ENCODE peak calls at places on chromosomes 13 and 19, in six cellular contexts. One of them, this sample, is unnamed.
A peak's percentile ranks its signal among the peaks of the same experiment; 100 is the strongest.

GRCh38 chr13:97028441-97029299 is 34.4 kb upstream of the OXGR1 start:
- DNase-seq in endodermal cell: peak; percentile 80
- DNase-seq in lower leg skin: peak; percentile 91
- DNase-seq in dorsolateral prefrontal cortex: no peak
- DNase-seq in mucosa of descending colon: peak; percentile 85
- DNase-seq in mammary epithelial cell: peak; percentile 41
- DNase-seq in this sample: peak; percentile 10

GRCh38 chr19:57068921-57069697 is 50.7 kb upstream of the USP29 start:
- DNase-seq in endodermal cell: peak; percentile 66
- DNase-seq in lower leg skin: no peak
- DNase-seq in dorsolateral prefrontal cortex: no peak
- DNase-seq in mucosa of descending colon: peak; percentile 6
- DNase-seq in mammary epithelial cell: no peak
- DNase-seq in this sample: no peak

GRCh38 chr13:76693086-76693485 is 193.1 kb downstream of the KCTD12 start:
- DNase-seq in endodermal cell: no peak
- DNase-seq in lower leg skin: no peak
- DNase-seq in dorsolateral prefrontal cortex: no peak
- DNase-seq in mucosa of descending colon: no peak
- DNase-seq in mammary epithelial cell: no peak
- DNase-seq in this sample: no peak

GRCh38 chr13:107373551-107373950 is 805.6 kb upstream of the ARGLU1 start:
- DNase-seq in endodermal cell: peak; percentile 63
- DNase-seq in lower leg skin: no peak
- DNase-seq in dorsolateral prefrontal cortex: no peak
- DNase-seq in mucosa of descending colon: no peak
- DNase-seq in mammary epithelial cell: peak; percentile 0
- DNase-seq in this sample: no peak

GRCh38 chr19:15280915-15281683 is 48.9 kb upstream of the EPHX3 start:
- DNase-seq in endodermal cell: no peak
- DNase-seq in lower leg skin: peak; percentile 96
- DNase-seq in dorsolateral prefrontal cortex: peak; percentile 80
- DNase-seq in mucosa of descending colon: peak; percentile 62
- DNase-seq in mammary epithelial cell: peak; percentile 72
- DNase-seq in this sample: no peak

GRCh38 chr19:35731353-35731752 is 10.9 kb downstream of the IGFLR1 start:
- DNase-seq in endodermal cell: no peak
- DNase-seq in lower leg skin: no peak
- DNase-seq in dorsolateral prefrontal cortex: no peak
- DNase-seq in mucosa of descending colon: no peak
- DNase-seq in mammary epithelial cell: peak; percentile 16
- DNase-seq in this sample: no peak

GRCh38 chr13:28449826-28450773 is 44.8 kb downstream of the FLT1 start:
- DNase-seq in endodermal cell: no peak
- DNase-seq in lower leg skin: no peak
- DNase-seq in dorsolateral prefrontal cortex: no peak
- DNase-seq in mucosa of descending colon: no peak
- DNase-seq in mammary epithelial cell: no peak
- DNase-seq in this sample: no peak

GRCh38 chr13:70723732-70724131 is 615.5 kb upstream of the KLHL1 start:
- DNase-seq in endodermal cell: no peak
- DNase-seq in lower leg skin: no peak
- DNase-seq in dorsolateral prefrontal cortex: no peak
- DNase-seq in mucosa of descending colon: no peak
- DNase-seq in mammary epithelial cell: no peak
- DNase-seq in this sample: no peak

GRCh38 chr13:29707876-29708543 is 112.5 kb upstream of the SLC7A1 start:
- DNase-seq in endodermal cell: peak; percentile 91
- DNase-seq in lower leg skin: no peak
- DNase-seq in dorsolateral prefrontal cortex: no peak
- DNase-seq in mucosa of descending colon: peak; percentile 45
- DNase-seq in mammary epithelial cell: peak; percentile 52
- DNase-seq in this sample: no peak

GRCh38 chr19:7874080-7874856 is at the start of gene PRR36:
- DNase-seq in endodermal cell: peak; percentile 95
- DNase-seq in lower leg skin: no peak
- DNase-seq in dorsolateral prefrontal cortex: no peak
- DNase-seq in mucosa of descending colon: no peak
- DNase-seq in mammary epithelial cell: no peak
- DNase-seq in this sample: no peak

GRCh38 chr13:92074658-92075057 is 676.2 kb downstream of the GPC5 start:
- DNase-seq in endodermal cell: peak; percentile 55
- DNase-seq in lower leg skin: no peak
- DNase-seq in dorsolateral prefrontal cortex: no peak
- DNase-seq in mucosa of descending colon: peak; percentile 41
- DNase-seq in mammary epithelial cell: no peak
- DNase-seq in this sample: no peak

GRCh38 chr19:41031926-41032325 is 40.8 kb downstream of the CYP2B6 start:
- DNase-seq in endodermal cell: no peak
- DNase-seq in lower leg skin: no peak
- DNase-seq in dorsolateral prefrontal cortex: no peak
- DNase-seq in mucosa of descending colon: no peak
- DNase-seq in mammary epithelial cell: peak; percentile 29
- DNase-seq in this sample: no peak

GRCh38 chr13:47420012-47420411 is 523.2 kb upstream of the HTR2A start:
- DNase-seq in endodermal cell: no peak
- DNase-seq in lower leg skin: no peak
- DNase-seq in dorsolateral prefrontal cortex: no peak
- DNase-seq in mucosa of descending colon: no peak
- DNase-seq in mammary epithelial cell: no peak
- DNase-seq in this sample: no peak

GRCh38 chr19:19663292-19664120 is at the start of gene ATP13A1:
- DNase-seq in endodermal cell: peak; percentile 98
- DNase-seq in lower leg skin: peak; percentile 99
- DNase-seq in dorsolateral prefrontal cortex: peak; percentile 93
- DNase-seq in mucosa of descending colon: peak; percentile 94
- DNase-seq in mammary epithelial cell: peak; percentile 98
- DNase-seq in this sample: peak; percentile 96

GRCh38 chr13:98313023-98313937 is 136.2 kb upstream of the RNF113B start:
- DNase-seq in endodermal cell: no peak
- DNase-seq in lower leg skin: no peak
- DNase-seq in dorsolateral prefrontal cortex: no peak
- DNase-seq in mucosa of descending colon: peak; percentile 49
- DNase-seq in mammary epithelial cell: no peak
- DNase-seq in this sample: no peak

GRCh38 chr19:43562698-43563241 is 12.6 kb downstream of the XRCC1 start:
- DNase-seq in endodermal cell: no peak
- DNase-seq in lower leg skin: peak; percentile 94
- DNase-seq in dorsolateral prefrontal cortex: peak; percentile 64
- DNase-seq in mucosa of descending colon: peak; percentile 66
- DNase-seq in mammary epithelial cell: peak; percentile 75
- DNase-seq in this sample: peak; percentile 84

GRCh38 chr19:6580313-6580712 is 10.6 kb downstream of the CD70 start:
- DNase-seq in endodermal cell: no peak
- DNase-seq in lower leg skin: no peak
- DNase-seq in dorsolateral prefrontal cortex: no peak
- DNase-seq in mucosa of descending colon: no peak
- DNase-seq in mammary epithelial cell: peak; percentile 89
- DNase-seq in this sample: no peak

GRCh38 chr19:51318687-51319675 is 7.5 kb downstream of the IGLON5 start:
- DNase-seq in endodermal cell: peak; percentile 77
- DNase-seq in lower leg skin: no peak
- DNase-seq in dorsolateral prefrontal cortex: no peak
- DNase-seq in mucosa of descending colon: no peak
- DNase-seq in mammary epithelial cell: no peak
- DNase-seq in this sample: no peak

GRCh38 chr13:112032186-112032835 is 34.6 kb upstream of the SOX1 start:
- DNase-seq in endodermal cell: no peak
- DNase-seq in lower leg skin: no peak
- DNase-seq in dorsolateral prefrontal cortex: no peak
- DNase-seq in mucosa of descending colon: no peak
- DNase-seq in mammary epithelial cell: peak; percentile 20
- DNase-seq in this sample: no peak

GRCh38 chr19:44212865-44213346 is 574 bp downstream of the ZNF227 start:
- DNase-seq in endodermal cell: peak; percentile 51
- DNase-seq in lower leg skin: no peak
- DNase-seq in dorsolateral prefrontal cortex: no peak
- DNase-seq in mucosa of descending colon: no peak
- DNase-seq in mammary epithelial cell: peak; percentile 27
- DNase-seq in this sample: no peak

GRCh38 chr19:43594710-43595604 is 977 bp downstream of the IRGQ start:
- DNase-seq in endodermal cell: peak; percentile 92
- DNase-seq in lower leg skin: peak; percentile 93
- DNase-seq in dorsolateral prefrontal cortex: peak; percentile 26
- DNase-seq in mucosa of descending colon: peak; percentile 66
- DNase-seq in mammary epithelial cell: peak; percentile 59
- DNase-seq in this sample: peak; percentile 84

DNA sequence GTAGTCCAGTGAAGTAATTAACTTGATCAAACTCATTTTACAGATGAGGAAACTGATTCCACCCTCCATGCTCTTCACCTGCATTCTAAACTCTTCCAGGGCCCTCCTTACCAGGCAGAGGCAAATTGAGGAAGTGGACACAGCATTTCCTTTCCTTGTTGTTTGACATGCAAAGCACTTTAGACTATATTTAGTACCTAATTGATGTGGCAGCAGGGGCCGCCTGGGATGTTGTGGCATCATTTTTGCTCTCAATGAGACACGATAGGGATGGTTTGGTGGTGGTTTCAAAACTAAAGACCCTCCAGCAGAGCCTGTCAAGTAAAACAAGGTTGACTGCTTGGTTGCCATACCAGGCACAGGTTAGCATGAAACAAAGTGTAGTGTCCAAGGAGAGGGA is 7.9 kb downstream of the SIPA1L3 start:
- DNase-seq in endodermal cell: no peak
- DNase-seq in lower leg skin: no peak
- DNase-seq in dorsolateral prefrontal cortex: no peak
- DNase-seq in mucosa of descending colon: peak; percentile 29
- DNase-seq in mammary epithelial cell: no peak
- DNase-seq in this sample: no peak
- H3K4me3 ChIP-seq in endodermal cell: no peak overlapping the region
- H3K4me3 ChIP-seq in lower leg skin: no peak overlapping the region
- H3K4me3 ChIP-seq in dorsolateral prefrontal cortex: no peak overlapping the region
- H3K4me3 ChIP-seq in mucosa of descending colon: no peak overlapping the region
- H3K4me3 ChIP-seq in mammary epithelial cell: no peak overlapping the region
- H3K4me3 ChIP-seq in this sample: peak overlapping the region; percentile 60

DNA sequence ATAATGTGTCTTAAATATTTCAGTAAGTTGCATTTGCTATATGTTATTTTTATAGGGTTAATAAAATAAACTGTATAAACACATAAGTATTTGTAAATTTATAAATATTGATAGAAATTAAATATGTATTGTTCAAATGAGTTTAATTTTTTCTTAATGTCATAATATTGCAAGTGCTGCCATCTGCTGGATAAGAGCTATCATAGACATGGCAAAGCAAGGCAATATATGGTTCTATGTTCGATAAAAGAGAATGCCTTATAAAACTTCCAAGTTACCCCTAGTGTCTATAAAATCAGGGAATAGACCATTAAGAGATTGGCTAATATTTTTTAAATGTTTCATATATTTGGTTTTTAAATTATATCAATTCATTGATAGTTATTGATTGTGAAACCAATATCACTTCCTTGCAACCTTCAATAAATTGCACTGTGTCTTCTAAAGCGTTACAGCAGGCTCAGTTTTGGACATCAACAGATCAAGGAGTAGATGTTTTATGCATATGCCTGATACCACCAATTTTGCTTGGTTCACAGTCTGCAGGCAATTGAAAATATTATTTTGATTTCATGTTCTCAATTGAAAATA is 29.0 kb upstream of the SLITRK6 start:
- DNase-seq in endodermal cell: no peak
- DNase-seq in lower leg skin: no peak
- DNase-seq in dorsolateral prefrontal cortex: no peak
- DNase-seq in mucosa of descending colon: peak; percentile 14
- DNase-seq in mammary epithelial cell: no peak
- DNase-seq in this sample: peak; percentile 3
- TF ChIP-seq CTCF in endodermal cell: peak; percentile 86
- TF ChIP-seq CTCF in lower leg skin: no peak
- TF ChIP-seq CTCF in dorsolateral prefrontal cortex: peak; percentile 75
- TF ChIP-seq CTCF in mucosa of descending colon: no peak
- TF ChIP-seq CTCF in mammary epithelial cell: peak; percentile 65
- TF ChIP-seq CTCF in this sample: peak; percentile 52

DNA sequence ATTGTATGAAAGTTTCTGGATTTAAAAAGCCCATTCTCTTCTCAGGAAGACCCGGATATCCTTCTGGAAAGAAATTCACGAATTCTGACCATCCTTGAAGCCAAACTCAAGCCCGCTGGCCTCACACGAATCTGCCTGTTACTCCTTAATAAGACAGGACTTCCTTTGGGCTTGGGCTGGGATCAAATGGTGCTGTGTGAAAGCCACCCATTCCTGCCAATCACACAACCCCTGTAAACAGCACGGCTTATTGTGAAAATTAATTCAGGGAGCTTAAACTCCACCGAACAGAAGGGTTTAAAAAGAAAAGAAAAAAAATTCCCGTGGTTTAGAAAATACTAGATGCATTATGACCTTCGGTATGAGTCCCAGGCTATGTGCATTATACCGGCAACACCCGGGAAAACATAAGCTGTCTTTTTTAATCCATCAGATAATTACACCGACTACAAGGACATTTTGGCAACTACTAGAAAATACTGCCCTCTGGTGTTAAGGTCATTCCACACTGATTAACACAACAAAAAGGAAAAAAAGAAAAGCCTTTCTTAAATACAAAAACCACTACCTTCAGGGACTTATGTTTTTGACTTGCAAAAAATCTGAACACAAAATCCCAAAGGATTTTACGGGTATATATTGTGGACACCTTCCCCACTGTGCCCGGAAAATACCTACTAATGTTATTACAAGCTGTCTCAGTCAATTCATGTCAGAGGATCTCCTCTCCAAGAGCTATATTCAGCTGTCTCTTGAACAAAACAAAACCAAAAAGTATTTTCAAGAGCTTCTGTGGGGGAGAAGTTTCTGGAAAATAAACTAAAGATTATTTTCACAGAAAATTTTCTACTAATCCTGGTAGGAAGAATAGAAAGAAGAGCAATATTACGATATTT is 76.0 kb upstream of the LSM14A start:
- DNase-seq in endodermal cell: peak; percentile 66
- DNase-seq in lower leg skin: no peak
- DNase-seq in dorsolateral prefrontal cortex: no peak
- DNase-seq in mucosa of descending colon: peak; percentile 9
- DNase-seq in mammary epithelial cell: peak; percentile 18
- DNase-seq in this sample: no peak
- H3K4me3 ChIP-seq in endodermal cell: peak overlapping the region; percentile 56
- H3K4me3 ChIP-seq in lower leg skin: no peak overlapping the region
- H3K4me3 ChIP-seq in dorsolateral prefrontal cortex: no peak overlapping the region
- H3K4me3 ChIP-seq in mucosa of descending colon: no peak overlapping the region
- H3K4me3 ChIP-seq in mammary epithelial cell: no peak overlapping the region
- H3K4me3 ChIP-seq in this sample: no peak overlapping the region

GRCh38 chr19:42311612-42312160 is 1.4 kb upstream of the TMEM145 start:
- DNase-seq in endodermal cell: peak; percentile 69
- DNase-seq in lower leg skin: no peak
- DNase-seq in dorsolateral prefrontal cortex: no peak
- DNase-seq in mucosa of descending colon: no peak
- DNase-seq in mammary epithelial cell: no peak
- DNase-seq in this sample: no peak

GRCh38 chr19:42313840-42314755 is 989 bp downstream of the TMEM145 start:
- DNase-seq in endodermal cell: no peak
- DNase-seq in lower leg skin: no peak
- DNase-seq in dorsolateral prefrontal cortex: no peak
- DNase-seq in mucosa of descending colon: no peak
- DNase-seq in mammary epithelial cell: no peak
- DNase-seq in this sample: no peak

GRCh38 chr19:42315024-42315423 is 1.9 kb downstream of the TMEM145 start:
- DNase-seq in endodermal cell: no peak
- DNase-seq in lower leg skin: no peak
- DNase-seq in dorsolateral prefrontal cortex: no peak
- DNase-seq in mucosa of descending colon: no peak
- DNase-seq in mammary epithelial cell: no peak
- DNase-seq in this sample: no peak

GRCh38 chr19:42312370-42312769 is 739 bp upstream of the TMEM145 start:
- DNase-seq in endodermal cell: no peak
- DNase-seq in lower leg skin: no peak
- DNase-seq in dorsolateral prefrontal cortex: no peak
- DNase-seq in mucosa of descending colon: no peak
- DNase-seq in mammary epithelial cell: no peak
- DNase-seq in this sample: no peak

GRCh38 chr19:42313096-42313839 is at the start of gene TMEM145:
- DNase-seq in endodermal cell: peak; percentile 84
- DNase-seq in lower leg skin: no peak
- DNase-seq in dorsolateral prefrontal cortex: peak; percentile 47
- DNase-seq in mucosa of descending colon: no peak
- DNase-seq in mammary epithelial cell: peak; percentile 24
- DNase-seq in this sample: peak; percentile 69
- TF ChIP-seq CTCF in endodermal cell: peak; percentile 41
- TF ChIP-seq CTCF in lower leg skin: no peak
- TF ChIP-seq CTCF in dorsolateral prefrontal cortex: no peak
- TF ChIP-seq CTCF in mucosa of descending colon: no peak
- TF ChIP-seq CTCF in mammary epithelial cell: no peak
- TF ChIP-seq CTCF in this sample: peak; percentile 4